ENCODE peak calls at places on chromosomes 16 and 17, in seven cellular contexts. One of them, this sample, is unnamed.

GRCh38 chr17:42230225-42230624 is 35.9 kb upstream of the GHDC start:
- DNase-seq in H1: no peak
- DNase-seq in Panc1: no peak
- DNase-seq in HCT116: no peak
- DNase-seq in HepG2: no peak
- DNase-seq in K562: no peak
- DNase-seq in SK-N-SH: no peak
- DNase-seq in this sample: no peak

GRCh38 chr16:4113358-4114256 is 2.6 kb downstream of the ADCY9 start:
- DNase-seq in H1: no peak
- DNase-seq in Panc1: no peak
- DNase-seq in HCT116: no peak
- DNase-seq in HepG2: peak; percentile 84
- DNase-seq in K562: no peak
- DNase-seq in SK-N-SH: no peak
- DNase-seq in this sample: no peak

GRCh38 chr17:40950176-40950575 is 12.7 kb upstream of the KRT23 start:
- DNase-seq in H1: no peak
- DNase-seq in Panc1: no peak
- DNase-seq in HCT116: no peak
- DNase-seq in HepG2: no peak
- DNase-seq in K562: no peak
- DNase-seq in SK-N-SH: no peak
- DNase-seq in this sample: no peak

GRCh38 chr16:12612598-12613101 is 191.0 kb downstream of the CPPED1 start:
- DNase-seq in H1: no peak
- DNase-seq in Panc1: peak; percentile 39
- DNase-seq in HCT116: peak; percentile 93
- DNase-seq in HepG2: peak; percentile 97
- DNase-seq in K562: peak; percentile 64
- DNase-seq in SK-N-SH: no peak
- DNase-seq in this sample: no peak

GRCh38 chr16:4016648-4017047 is 99.6 kb downstream of the ADCY9 start:
- DNase-seq in H1: no peak
- DNase-seq in Panc1: no peak
- DNase-seq in HCT116: no peak
- DNase-seq in HepG2: no peak
- DNase-seq in K562: no peak
- DNase-seq in SK-N-SH: no peak
- DNase-seq in this sample: no peak

GRCh38 chr17:55722742-55723487 is at the start of gene TMEM100:
- DNase-seq in H1: no peak
- DNase-seq in Panc1: no peak
- DNase-seq in HCT116: no peak
- DNase-seq in HepG2: no peak
- DNase-seq in K562: peak; percentile 15
- DNase-seq in SK-N-SH: peak; percentile 32
- DNase-seq in this sample: no peak

GRCh38 chr17:21288581-21289017 is 4.1 kb downstream of the MAP2K3 start:
- DNase-seq in H1: no peak
- DNase-seq in Panc1: no peak
- DNase-seq in HCT116: no peak
- DNase-seq in HepG2: no peak
- DNase-seq in K562: no peak
- DNase-seq in SK-N-SH: no peak
- DNase-seq in this sample: peak; percentile 32

GRCh38 chr16:84475643-84476240 is 28.7 kb downstream of the MEAK7 start:
- DNase-seq in H1: peak; percentile 31
- DNase-seq in Panc1: no peak
- DNase-seq in HCT116: no peak
- DNase-seq in HepG2: peak; percentile 52
- DNase-seq in K562: no peak
- DNase-seq in SK-N-SH: no peak
- DNase-seq in this sample: no peak

GRCh38 chr16:48542966-48543365 is 67.0 kb downstream of the N4BP1 start:
- DNase-seq in H1: no peak
- DNase-seq in Panc1: no peak
- DNase-seq in HCT116: no peak
- DNase-seq in HepG2: no peak
- DNase-seq in K562: no peak
- DNase-seq in SK-N-SH: no peak
- DNase-seq in this sample: no peak

GRCh38 chr17:60416368-60416925 is 5.8 kb upstream of the CHCT1 start:
- DNase-seq in H1: no peak
- DNase-seq in Panc1: no peak
- DNase-seq in HCT116: no peak
- DNase-seq in HepG2: no peak
- DNase-seq in K562: no peak
- DNase-seq in SK-N-SH: no peak
- DNase-seq in this sample: no peak

GRCh38 chr17:79798296-79799173 is 1.7 kb upstream of the CBX8 start:
- DNase-seq in H1: peak; percentile 66
- DNase-seq in Panc1: no peak
- DNase-seq in HCT116: no peak
- DNase-seq in HepG2: no peak
- DNase-seq in K562: no peak
- DNase-seq in SK-N-SH: peak; percentile 39
- DNase-seq in this sample: no peak

GRCh38 chr17:3805581-3805980 is 4.6 kb upstream of the ITGAE start:
- DNase-seq in H1: no peak
- DNase-seq in Panc1: no peak
- DNase-seq in HCT116: no peak
- DNase-seq in HepG2: no peak
- DNase-seq in K562: no peak
- DNase-seq in SK-N-SH: no peak
- DNase-seq in this sample: no peak

GRCh38 chr17:13030459-13031305 is 12.9 kb upstream of the ELAC2 start:
- DNase-seq in H1: peak; percentile 67
- DNase-seq in Panc1: no peak
- DNase-seq in HCT116: no peak
- DNase-seq in HepG2: peak; percentile 30
- DNase-seq in K562: peak; percentile 52
- DNase-seq in SK-N-SH: peak; percentile 48
- DNase-seq in this sample: no peak

GRCh38 chr16:74563828-74564263 is 43.1 kb downstream of the GLG1 start:
- DNase-seq in H1: no peak
- DNase-seq in Panc1: no peak
- DNase-seq in HCT116: peak; percentile 59
- DNase-seq in HepG2: no peak
- DNase-seq in K562: peak; percentile 43
- DNase-seq in SK-N-SH: no peak
- DNase-seq in this sample: no peak

GRCh38 chr17:22310717-22311686 is 618.7 kb downstream of the KCNJ18 start:
- DNase-seq in H1: no peak
- DNase-seq in Panc1: no peak
- DNase-seq in HCT116: no peak
- DNase-seq in HepG2: peak; percentile 39
- DNase-seq in K562: peak; percentile 72
- DNase-seq in SK-N-SH: no peak
- DNase-seq in this sample: no peak

GRCh38 chr16:50547944-50548658 is at the start of gene NKD1:
- DNase-seq in H1: peak; percentile 83
- DNase-seq in Panc1: no peak
- DNase-seq in HCT116: peak; percentile 12
- DNase-seq in HepG2: peak; percentile 84
- DNase-seq in K562: peak; percentile 91
- DNase-seq in SK-N-SH: peak; percentile 97
- DNase-seq in this sample: no peak

GRCh38 chr17:41624208-41625101 is at the start of gene KRT17:
- DNase-seq in H1: no peak
- DNase-seq in Panc1: no peak
- DNase-seq in HCT116: no peak
- DNase-seq in HepG2: no peak
- DNase-seq in K562: peak; percentile 41
- DNase-seq in SK-N-SH: no peak
- DNase-seq in this sample: no peak

GRCh38 chr17:47315451-47316266 is 8.1 kb upstream of the EFCAB13 start:
- DNase-seq in H1: no peak
- DNase-seq in Panc1: peak; percentile 56
- DNase-seq in HCT116: peak; percentile 74
- DNase-seq in HepG2: peak; percentile 71
- DNase-seq in K562: peak; percentile 76
- DNase-seq in SK-N-SH: peak; percentile 80
- DNase-seq in this sample: peak; percentile 48

GRCh38 chr17:40342575-40343058 is 21.9 kb downstream of the GJD3 start:
- DNase-seq in H1: peak; percentile 60
- DNase-seq in Panc1: no peak
- DNase-seq in HCT116: no peak
- DNase-seq in HepG2: no peak
- DNase-seq in K562: no peak
- DNase-seq in SK-N-SH: no peak
- DNase-seq in this sample: no peak

GRCh38 chr16:58419241-58420012 is 27.2 kb downstream of the GINS3 start:
- DNase-seq in H1: peak; percentile 49
- DNase-seq in Panc1: no peak
- DNase-seq in HCT116: no peak
- DNase-seq in HepG2: no peak
- DNase-seq in K562: no peak
- DNase-seq in SK-N-SH: no peak
- DNase-seq in this sample: no peak

GRCh38 chr17:41943492-41943891 is 13.1 kb downstream of the ODAD4 start:
- DNase-seq in H1: no peak
- DNase-seq in Panc1: no peak
- DNase-seq in HCT116: no peak
- DNase-seq in HepG2: no peak
- DNase-seq in K562: no peak
- DNase-seq in SK-N-SH: no peak
- DNase-seq in this sample: no peak

GRCh38 chr16:75341934-75342811 is 90.7 kb upstream of the BCAR1 start:
- DNase-seq in H1: no peak
- DNase-seq in Panc1: peak; percentile 42
- DNase-seq in HCT116: no peak
- DNase-seq in HepG2: no peak
- DNase-seq in K562: no peak
- DNase-seq in SK-N-SH: no peak
- DNase-seq in this sample: no peak

GRCh38 chr17:1367351-1367745 is 32.7 kb downstream of the YWHAE start:
- DNase-seq in H1: no peak
- DNase-seq in Panc1: no peak
- DNase-seq in HCT116: no peak
- DNase-seq in HepG2: no peak
- DNase-seq in K562: no peak
- DNase-seq in SK-N-SH: no peak
- DNase-seq in this sample: no peak

GRCh38 chr16:9480503-9480902 is 389.1 kb downstream of the HAPSTR1 start:
- DNase-seq in H1: no peak
- DNase-seq in Panc1: no peak
- DNase-seq in HCT116: no peak
- DNase-seq in HepG2: no peak
- DNase-seq in K562: no peak
- DNase-seq in SK-N-SH: no peak
- DNase-seq in this sample: no peak

GRCh38 chr16:9481749-9482148 is 390.3 kb downstream of the HAPSTR1 start:
- DNase-seq in H1: no peak
- DNase-seq in Panc1: no peak
- DNase-seq in HCT116: no peak
- DNase-seq in HepG2: no peak
- DNase-seq in K562: no peak
- DNase-seq in SK-N-SH: no peak
- DNase-seq in this sample: no peak

GRCh38 chr16:9479008-9479407 is 387.6 kb downstream of the HAPSTR1 start:
- DNase-seq in H1: no peak
- DNase-seq in Panc1: no peak
- DNase-seq in HCT116: no peak
- DNase-seq in HepG2: no peak
- DNase-seq in K562: no peak
- DNase-seq in SK-N-SH: no peak
- DNase-seq in this sample: no peak

GRCh38 chr16:9484901-9485300 is 393.5 kb downstream of the HAPSTR1 start:
- DNase-seq in H1: no peak
- DNase-seq in Panc1: no peak
- DNase-seq in HCT116: no peak
- DNase-seq in HepG2: no peak
- DNase-seq in K562: no peak
- DNase-seq in SK-N-SH: no peak
- DNase-seq in this sample: no peak

GRCh38 chr16:9484436-9484835 is 393.0 kb downstream of the HAPSTR1 start:
- DNase-seq in H1: no peak
- DNase-seq in Panc1: no peak
- DNase-seq in HCT116: no peak
- DNase-seq in HepG2: no peak
- DNase-seq in K562: no peak
- DNase-seq in SK-N-SH: no peak
- DNase-seq in this sample: no peak
- TF ChIP-seq SIN3A in H1: no peak
- TF ChIP-seq SIN3A in Panc1: no peak
- TF ChIP-seq SIN3A in HCT116: no peak
- TF ChIP-seq SIN3A in HepG2: no peak
- TF ChIP-seq SIN3A in K562: no peak
- TF ChIP-seq SIN3A in SK-N-SH: no peak
- TF ChIP-seq SIN3A in this sample: no peak

DNA sequence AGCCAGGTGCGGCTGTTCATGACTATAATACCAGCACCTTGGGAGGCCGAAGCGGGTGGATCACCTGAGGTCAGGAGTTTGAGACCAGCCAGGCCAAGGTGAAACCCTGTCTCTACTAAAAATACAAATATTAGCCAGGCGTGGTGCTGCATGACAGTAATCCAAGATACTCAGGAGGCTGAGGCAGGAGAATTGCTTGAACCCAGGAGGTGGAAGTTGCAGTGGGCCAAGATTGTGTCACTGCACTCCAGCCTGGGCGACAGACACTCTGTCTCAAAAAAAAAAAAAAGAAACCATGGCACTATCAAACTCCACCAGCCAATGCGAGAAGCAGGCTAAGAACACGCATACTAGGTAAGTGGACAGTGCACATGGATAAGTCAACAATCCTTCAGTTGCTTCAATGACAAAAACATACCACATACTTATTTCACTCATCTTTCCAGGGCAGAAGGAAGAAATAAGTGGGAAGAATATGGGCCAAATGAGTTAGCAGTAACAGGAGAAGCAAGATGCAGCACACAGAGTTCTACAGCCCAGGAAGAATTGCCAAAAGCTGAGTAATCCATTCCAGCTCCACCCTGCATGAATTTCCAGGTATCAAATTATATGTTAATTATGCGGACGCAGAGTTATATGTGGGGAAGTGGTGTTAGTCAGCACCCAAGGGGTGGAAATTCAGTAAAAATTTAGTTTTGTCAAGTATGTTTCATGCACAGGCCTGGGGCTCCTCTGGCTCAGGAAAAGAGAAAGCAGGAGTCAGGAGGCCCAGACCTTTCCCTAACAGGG is 58.5 kb downstream of the ZFHX3 start:
- DNase-seq in H1: no peak
- DNase-seq in Panc1: no peak
- DNase-seq in HCT116: peak; percentile 40
- DNase-seq in HepG2: no peak
- DNase-seq in K562: no peak
- DNase-seq in SK-N-SH: no peak
- DNase-seq in this sample: no peak
- TF ChIP-seq SIN3A in H1: no peak
- TF ChIP-seq SIN3A in Panc1: no peak
- TF ChIP-seq SIN3A in HCT116: no peak
- TF ChIP-seq SIN3A in HepG2: no peak
- TF ChIP-seq SIN3A in K562: no peak
- TF ChIP-seq SIN3A in SK-N-SH: no peak
- TF ChIP-seq SIN3A in this sample: no peak

GRCh38 chr17:77858291-77859034 is 100.0 kb upstream of the TNRC6C start:
- DNase-seq in H1: no peak
- DNase-seq in Panc1: no peak
- DNase-seq in HCT116: no peak
- DNase-seq in HepG2: no peak
- DNase-seq in K562: no peak
- DNase-seq in SK-N-SH: no peak
- DNase-seq in this sample: no peak
- TF ChIP-seq SIN3A in H1: no peak
- TF ChIP-seq SIN3A in Panc1: no peak
- TF ChIP-seq SIN3A in HCT116: no peak
- TF ChIP-seq SIN3A in HepG2: no peak
- TF ChIP-seq SIN3A in K562: no peak
- TF ChIP-seq SIN3A in SK-N-SH: no peak
- TF ChIP-seq SIN3A in this sample: no peak

GRCh38 chr16:86925067-86925791 is 346.9 kb downstream of the FOXL1 start:
- DNase-seq in H1: no peak
- DNase-seq in Panc1: no peak
- DNase-seq in HCT116: no peak
- DNase-seq in HepG2: no peak
- DNase-seq in K562: peak; percentile 46
- DNase-seq in SK-N-SH: no peak
- DNase-seq in this sample: no peak
- TF ChIP-seq SIN3A in H1: no peak
- TF ChIP-seq SIN3A in Panc1: no peak
- TF ChIP-seq SIN3A in HCT116: no peak
- TF ChIP-seq SIN3A in HepG2: no peak
- TF ChIP-seq SIN3A in K562: no peak
- TF ChIP-seq SIN3A in SK-N-SH: peak; percentile 87
- TF ChIP-seq SIN3A in this sample: no peak

This sample was measured in GM12878.